ENCODE peak calls at places on chromosomes 6 and 20, in seven cellular contexts. S, Y, G, R, N, E and I are unnamed samples.

GRCh38 chr20:44780226-44780625 is 30.1 kb downstream of the RIMS4 start:
- DNase-seq in S (peak; percentile 72), Y (no peak), G (no peak), R (no peak), N (peak; percentile 17), E (no peak), I (no peak)

GRCh38 chr6:143457563-143458359 is 7.2 kb downstream of the PEX3 start:
- DNase-seq in S (peak; percentile 19), Y (no peak), G (no peak), R (no peak), N (no peak), E (no peak), I (peak; percentile 29)

GRCh38 chr20:11880694-11881093 is 37.0 kb upstream of the BTBD3 start:
- DNase-seq in S (no peak), Y (no peak), G (no peak), R (no peak), N (no peak), E (no peak), I (no peak)

GRCh38 chr6:15901141-15902115 is 227.5 kb upstream of the MYLIP start:
- DNase-seq in S (no peak), Y (no peak), G (no peak), R (no peak), N (no peak), E (no peak), I (no peak)

GRCh38 chr20:20360464-20360863 is 7.4 kb upstream of the INSM1 start:
- DNase-seq in S (peak; percentile 68), Y (no peak), G (peak; percentile 40), R (no peak), N (no peak), E (no peak), I (peak; percentile 27)

GRCh38 chr6:30884521-30885480 is 482 bp downstream of the DDR1 start:
- DNase-seq in S (no peak), Y (peak; percentile 59), G (no peak), R (peak; percentile 71), N (peak; percentile 83), E (no peak), I (no peak)

GRCh38 chr6:51350308-51350904 is 531.7 kb downstream of the TFAP2B start:
- DNase-seq in S (peak; percentile 1), Y (no peak), G (no peak), R (no peak), N (no peak), E (no peak), I (no peak)

GRCh38 chr20:58586565-58587093 is 64.5 kb upstream of the STX16 start:
- DNase-seq in S (no peak), Y (no peak), G (no peak), R (no peak), N (no peak), E (no peak), I (no peak)

GRCh38 chr6:56671651-56672461 is 29.2 kb upstream of the DST start:
- DNase-seq in S (peak; percentile 43), Y (no peak), G (no peak), R (no peak), N (peak; percentile 75), E (no peak), I (peak; percentile 52)

GRCh38 chr6:6987749-6988148 is 120.0 kb upstream of the RREB1 start:
- DNase-seq in S (no peak), Y (no peak), G (no peak), R (no peak), N (no peak), E (no peak), I (no peak)

GRCh38 chr6:111810321-111811235 is 62.7 kb downstream of the FYN start:
- DNase-seq in S (no peak), Y (no peak), G (no peak), R (no peak), N (no peak), E (no peak), I (no peak)

GRCh38 chr6:107153061-107153460 is 37.7 kb upstream of the BEND3 start:
- DNase-seq in S (no peak), Y (no peak), G (no peak), R (no peak), N (no peak), E (no peak), I (no peak)

GRCh38 chr6:6494677-6495076 is 93.8 kb upstream of the LY86 start:
- DNase-seq in S (no peak), Y (no peak), G (peak; percentile 49), R (peak; percentile 70), N (peak; percentile 84), E (no peak), I (no peak)

GRCh38 chr6:117494283-117494682 is 11.8 kb downstream of the DCBLD1 start:
- DNase-seq in S (no peak), Y (no peak), G (no peak), R (no peak), N (no peak), E (no peak), I (no peak)

GRCh38 chr20:37933797-37934633 is 31.1 kb downstream of the VSTM2L start:
- DNase-seq in S (no peak), Y (no peak), G (no peak), R (no peak), N (peak; percentile 60), E (no peak), I (no peak)

GRCh38 chr6:4085329-4085695 is 6.4 kb upstream of the FAM217A start:
- DNase-seq in S (peak; percentile 14), Y (no peak), G (no peak), R (no peak), N (no peak), E (no peak), I (no peak)

GRCh38 chr20:2879148-2879547 is 5.9 kb downstream of the PTPRA start:
- DNase-seq in S (peak; percentile 90), Y (no peak), G (no peak), R (no peak), N (no peak), E (peak; percentile 62), I (no peak)

GRCh38 chr20:48295966-48296421 is 510.7 kb upstream of the SULF2 start:
- DNase-seq in S (peak; percentile 75), Y (no peak), G (no peak), R (no peak), N (no peak), E (no peak), I (no peak)

GRCh38 chr20:2840967-2841531 is 504 bp downstream of the VPS16 start:
- DNase-seq in S (peak; percentile 66), Y (peak; percentile 58), G (no peak), R (peak; percentile 88), N (peak; percentile 90), E (no peak), I (no peak)

GRCh38 chr20:24149881-24150307 is 161.3 kb upstream of the GGTLC1 start:
- DNase-seq in S (no peak), Y (peak; percentile 40), G (no peak), R (no peak), N (no peak), E (peak; percentile 18), I (no peak)

GRCh38 chr20:52105573-52106422 is 85.8 kb downstream of the ZFP64 start:
- DNase-seq in S (no peak), Y (no peak), G (no peak), R (no peak), N (no peak), E (no peak), I (no peak)

GRCh38 chr20:8020314-8021079 is 936 bp upstream of the TMX4 start:
- DNase-seq in S (no peak), Y (no peak), G (no peak), R (no peak), N (no peak), E (no peak), I (peak; percentile 11)

GRCh38 chr6:152232494-152233151 is 404.5 kb downstream of the SYNE1 start:
- DNase-seq in S (peak; percentile 79), Y (no peak), G (no peak), R (no peak), N (no peak), E (no peak), I (no peak)

GRCh38 chr6:154510144-154510905 is at the start of gene CNKSR3:
- DNase-seq in S (peak; percentile 92), Y (peak; percentile 94), G (peak; percentile 83), R (peak; percentile 93), N (peak; percentile 88), E (no peak), I (peak; percentile 73)

GRCh38 chr6:4936681-4937041 is 67.2 kb downstream of the RPP40 start:
- DNase-seq in S (peak; percentile 79), Y (no peak), G (no peak), R (no peak), N (no peak), E (no peak), I (peak; percentile 24)

GRCh38 chr20:38764563-38765355 is 16.5 kb downstream of the ACTR5 start:
- DNase-seq in S (peak; percentile 86), Y (peak; percentile 64), G (peak; percentile 87), R (peak; percentile 71), N (no peak), E (peak; percentile 74), I (peak; percentile 68)

GRCh38 chr6:125994659-125995488 is 8.5 kb downstream of the TRMT11 start:
- DNase-seq in S (peak; percentile 10), Y (no peak), G (no peak), R (no peak), N (no peak), E (no peak), I (no peak)

GRCh38 chr6:27871919-27872633 is 40.1 kb downstream of the OR2B2 start:
- DNase-seq in S (peak; percentile 99), Y (peak; percentile 45), G (no peak), R (peak; percentile 88), N (peak; percentile 94), E (peak; percentile 87), I (peak; percentile 91)
- TF ChIP-seq CTCF in S (no peak), Y (no peak), G (no peak), R (peak; percentile 7), N (peak; percentile 26), E (peak; percentile 36), I (peak; percentile 50)

GRCh38 chr20:46057856-46058655 is 29.0 kb downstream of the SLC12A5 start:
- DNase-seq in S (peak; percentile 34), Y (no peak), G (no peak), R (peak; percentile 69), N (peak; percentile 88), E (no peak), I (no peak)
- H3K4me3 ChIP-seq in S (peak overlapping the region; percentile 54), Y (no peak overlapping the region), G (no peak overlapping the region), R (peak overlapping the region; percentile 30), N (no peak overlapping the region), E (peak overlapping the region; percentile 22), I (peak overlapping the region; percentile 21)

DNA sequence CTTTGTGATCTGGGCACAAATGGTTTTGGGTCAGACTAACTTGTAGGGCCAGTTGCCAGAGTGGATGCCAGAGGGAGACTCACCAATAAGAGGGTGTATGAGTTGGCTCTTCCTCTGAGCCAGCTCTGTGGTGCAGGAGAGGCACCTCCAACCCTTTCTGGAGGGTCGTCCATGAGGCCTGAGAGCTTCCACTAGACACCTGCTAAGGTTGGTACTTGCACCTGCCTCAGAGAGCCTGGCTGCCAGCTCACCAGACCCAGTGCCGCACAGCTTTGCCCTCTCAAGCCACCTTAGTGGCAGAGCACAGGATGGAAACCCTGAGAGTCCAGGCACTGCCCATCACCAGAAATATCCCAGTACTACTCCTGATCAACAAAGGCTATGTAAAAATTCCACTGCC is 504.3 kb downstream of the EYS start:
- DNase-seq in S (no peak), Y (no peak), G (no peak), R (no peak), N (no peak), E (no peak), I (no peak)
- TF ChIP-seq CTCF in S (no peak), Y (no peak), G (no peak), R (no peak), N (no peak), E (no peak), I (no peak)

DNA sequence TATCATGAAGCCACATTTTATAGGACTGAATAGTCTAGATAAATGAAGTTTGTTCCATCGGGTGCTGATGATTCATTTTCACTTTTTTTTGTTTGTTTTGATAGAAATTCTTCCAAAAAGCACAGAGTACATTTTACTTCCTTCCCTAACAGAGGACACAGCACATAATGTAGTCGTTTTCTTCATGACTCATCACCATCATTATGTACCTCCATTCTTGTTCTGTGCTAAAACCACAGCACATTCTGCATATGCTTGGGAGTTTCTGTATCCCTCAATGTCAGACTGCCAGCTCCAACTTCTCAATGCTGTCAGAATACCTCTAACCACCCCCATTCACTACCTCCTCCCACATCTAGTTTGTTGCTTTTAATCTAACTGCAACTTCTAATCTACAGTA is 1004.9 kb upstream of the ADGRB3 start:
- DNase-seq in S (peak; percentile 99), Y (no peak), G (no peak), R (no peak), N (no peak), E (peak; percentile 7), I (peak; percentile 34)
- H3K4me3 ChIP-seq in S (no peak overlapping the region), Y (no peak overlapping the region), G (no peak overlapping the region), R (no peak overlapping the region), N (no peak overlapping the region), E (no peak overlapping the region), I (no peak overlapping the region)